ENCODE peak calls at places on chromosomes 1 and 21, in nine cellular contexts. U is lung, P is AG04450, I is neural progenitor cell, N is lower leg skin, R is upper lobe of right lung, M is PC-9, F is uterus, J is hepatocyte. K is an unnamed sample.

GRCh38 chr1:186295980-186296379 is 79.1 kb downstream of the TPR start:
- DNase-seq in N (no peak), R (no peak), M (no peak), P (no peak), J (no peak), F (no peak), I (no peak), U (no peak), K (no peak)

GRCh38 chr1:37890378-37891014 is 31.1 kb upstream of the MTF1 start:
- DNase-seq in P (no peak), I (peak), M (peak), J (peak), N (no peak), F (no peak), U (no peak), R (no peak), K (no peak)

GRCh38 chr1:37673920-37674319 is 18.4 kb upstream of the CDCA8 start:
- DNase-seq in N (peak), U (no peak), M (no peak), P (no peak), J (no peak), F (no peak), I (no peak), R (no peak), K (no peak)

GRCh38 chr1:57206038-57206437 is 217.8 kb downstream of the DAB1 start:
- DNase-seq in I (peak), M (no peak), R (no peak), F (no peak), N (no peak), U (no peak), P (no peak), J (no peak), K (no peak)

GRCh38 chr1:18110598-18110939 is 3.0 kb downstream of the IGSF21 start:
- DNase-seq in F (no peak), J (no peak), N (no peak), R (no peak), M (no peak), P (no peak), U (no peak), I (peak), K (no peak)

GRCh38 chr1:244730934-244731434 is 78.1 kb downstream of the DESI2 start:
- DNase-seq in I (no peak), P (no peak), M (no peak), U (no peak), N (no peak), F (no peak), R (no peak), J (no peak), K (no peak)

GRCh38 chr21:39869141-39869818 is 2.0 kb downstream of the PCP4 start:
- DNase-seq in N (no peak), M (no peak), I (no peak), F (no peak), U (no peak), P (no peak), J (no peak), R (no peak), K (no peak)

GRCh38 chr1:203158967-203159665 is 16.5 kb downstream of the MYBPH start:
- DNase-seq in N (no peak), I (no peak), U (no peak), J (no peak), F (no peak), P (no peak), R (no peak), M (no peak), K (no peak)

GRCh38 chr1:212147581-212148033 is 112.1 kb downstream of the DTL start:
- DNase-seq in U (peak), F (no peak), M (no peak), J (peak), P (no peak), R (peak), I (peak), N (no peak), K (peak)

GRCh38 chr1:109357673-109358072 is 40.0 kb downstream of the SORT1 start:
- DNase-seq in F (no peak), J (no peak), R (no peak), P (no peak), I (no peak), U (no peak), M (no peak), N (no peak), K (no peak)

GRCh38 chr1:193320281-193320680 is 133.9 kb upstream of the B3GALT2 start:
- DNase-seq in U (no peak), J (no peak), N (no peak), I (no peak), M (no peak), R (no peak), P (no peak), F (no peak), K (no peak)

GRCh38 chr1:247747616-247748015 is 325 bp downstream of the OR14A2 start:
- DNase-seq in F (no peak), P (no peak), N (no peak), J (no peak), U (no peak), R (no peak), M (no peak), I (no peak), K (no peak)

GRCh38 chr1:68174173-68175113 is 57.9 kb downstream of the WLS start:
- DNase-seq in P (peak), F (peak), U (peak), M (peak), J (peak), N (peak), R (peak), I (peak), K (peak)

GRCh38 chr1:40064797-40065492 is 24.4 kb downstream of the CAP1 start:
- DNase-seq in P (no peak), N (no peak), R (no peak), J (no peak), U (no peak), I (no peak), M (no peak), F (no peak), K (no peak)

DNA sequence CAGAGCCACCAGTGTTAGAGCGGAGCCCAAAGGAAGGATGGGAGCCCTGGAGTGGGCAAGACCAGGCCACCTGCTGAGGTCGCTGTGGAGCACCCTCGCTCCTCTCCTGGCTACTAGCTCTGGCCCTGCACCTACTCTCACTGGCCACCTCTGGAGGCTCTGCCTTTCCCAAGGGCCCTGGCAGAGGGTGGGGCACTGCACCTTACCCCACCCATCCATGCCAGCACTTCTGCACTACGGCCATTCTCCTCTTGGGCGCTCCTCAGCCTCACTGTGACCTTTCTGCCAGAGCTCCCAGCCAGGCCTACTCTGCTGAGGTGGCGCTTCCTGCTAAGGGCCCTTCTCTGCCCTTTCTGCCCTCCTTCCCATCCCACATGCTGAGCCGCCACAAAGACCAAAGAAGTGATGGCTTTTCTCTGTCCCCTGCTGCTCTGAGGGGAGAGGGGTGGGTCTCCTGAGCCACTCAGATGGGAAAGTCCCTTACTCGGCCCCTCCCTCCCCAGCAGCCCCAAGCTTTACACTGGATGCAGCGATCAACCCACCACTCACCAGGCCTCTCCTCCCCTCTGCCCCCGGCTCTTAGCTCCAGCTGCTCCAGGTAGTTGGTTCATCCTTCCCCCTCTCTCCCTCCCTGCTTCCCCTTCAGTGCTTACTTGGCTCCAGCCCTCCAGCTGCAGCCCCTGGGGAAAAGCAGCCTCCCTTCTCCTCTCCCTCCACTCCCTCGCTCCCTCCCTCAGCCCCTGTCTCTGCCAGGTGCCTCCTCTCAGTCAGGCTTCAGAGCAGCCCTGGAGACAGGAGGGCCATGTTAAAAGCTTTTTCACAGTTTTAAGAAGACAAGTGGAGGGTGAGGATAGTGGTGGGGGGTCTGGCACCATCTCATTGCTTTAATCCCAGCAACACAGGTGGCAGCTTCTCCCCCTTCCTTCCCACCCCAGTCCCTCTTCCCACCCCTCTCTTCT is 14.8 kb upstream of the TMEM222 start:
- DNase-seq in I (peak), M (no peak), U (no peak), R (peak), F (no peak), P (no peak), N (no peak), J (no peak), K (no peak)
- TF ChIP-seq CTCF in I (peak), M (no peak), U (no peak), R (no peak), F (no peak), P (peak), N (no peak), J (no peak), K (no peak)

GRCh38 chr1:169307176-169307575 is 60.4 kb downstream of the NME7 start:
- DNase-seq in N (no peak), M (no peak), P (no peak), R (no peak), U (no peak), F (no peak), J (no peak), I (no peak), K (no peak)
- H3K4me3 ChIP-seq in N (no peak), M (no peak), P (no peak), R (no peak), U (no peak), F (no peak), J (no peak), I (no peak), K (no peak)

GRCh38 chr1:156052862-156053769 is 482 bp downstream of the UBQLN4 start:
- DNase-seq in F (peak), P (no peak), I (peak), U (peak), R (peak), N (no peak), M (peak), J (peak), K (peak)
- TF ChIP-seq CTCF in F (peak), P (peak), I (peak), U (no peak), R (peak), N (no peak), M (peak), J (peak), K (no peak)

GRCh38 chr1:200082329-200082728 is 54.8 kb downstream of the NR5A2 start:
- DNase-seq in J (no peak), R (no peak), I (no peak), P (no peak), N (no peak), M (peak), U (no peak), F (no peak), K (no peak)
- H3K4me3 ChIP-seq in J (no peak), R (no peak), I (no peak), P (no peak), N (no peak), M (no peak), U (no peak), F (no peak), K (no peak)

GRCh38 chr1:235275223-235275622 is 52.8 kb downstream of the ARID4B start:
- DNase-seq in N (no peak), J (no peak), R (no peak), P (no peak), F (no peak), M (no peak), I (no peak), U (no peak), K (peak)
- TF ChIP-seq CTCF in N (no peak), J (no peak), R (no peak), P (no peak), F (no peak), M (no peak), I (no peak), U (no peak), K (no peak)

GRCh38 chr1:174157157-174157806 is 2.0 kb upstream of the RABGAP1L start:
- DNase-seq in N (no peak), R (no peak), I (no peak), U (no peak), J (no peak), F (no peak), M (no peak), P (no peak), K (no peak)
- H3K4me3 ChIP-seq in N (no peak), R (no peak), I (no peak), U (no peak), J (no peak), F (no peak), M (no peak), P (no peak), K (no peak)